ENCODE peak calls at places on chromosomes 16 and 17, in eight cellular contexts. L, D, C, B, N, S, U and F are unnamed samples.

GRCh38 chr16:31678649-31679325 is 151.1 kb downstream of the AHSP start:
- DNase-seq in N (no peak), B (no peak), C (no peak), U (no peak), S (no peak), D (no peak), L (no peak), F (no peak)

GRCh38 chr17:81808778-81809555 is 5.0 kb downstream of the GCGR start:
- DNase-seq in L (no peak), C (peak; percentile 77), D (no peak), S (no peak), B (no peak), U (no peak), N (no peak), F (no peak)

GRCh38 chr16:87829123-87829980 is 40.0 kb downstream of the SLC7A5 start:
- DNase-seq in B (no peak), U (no peak), S (no peak), D (no peak), N (no peak), C (peak; percentile 30), L (no peak), F (no peak)

GRCh38 chr16:46757339-46758050 is 9.4 kb upstream of the MYLK3 start:
- DNase-seq in B (peak; percentile 32), C (peak; percentile 66), U (no peak), N (no peak), S (peak; percentile 26), L (no peak), D (peak; percentile 57), F (peak; percentile 69)

GRCh38 chr17:43880420-43880991 is 26.8 kb downstream of the MPP2 start:
- DNase-seq in S (peak; percentile 73), D (peak; percentile 72), B (peak; percentile 71), C (no peak), U (peak; percentile 69), N (no peak), L (peak; percentile 66), F (peak; percentile 73)

GRCh38 chr17:80468781-80469533 is 7.5 kb downstream of the NPTX1 start:
- DNase-seq in B (no peak), L (no peak), U (no peak), N (no peak), C (peak; percentile 44), S (no peak), D (no peak), F (no peak)

GRCh38 chr16:22898874-22899348 is 84.9 kb downstream of the HS3ST2 start:
- DNase-seq in L (peak; percentile 78), N (peak; percentile 63), U (no peak), C (no peak), B (peak; percentile 80), S (peak; percentile 96), D (peak; percentile 31), F (peak; percentile 83)

GRCh38 chr17:8124350-8125195 is 667 bp upstream of the HES7 start:
- DNase-seq in S (no peak), C (no peak), D (peak; percentile 26), L (no peak), U (no peak), N (no peak), B (no peak), F (no peak)

GRCh38 chr17:28545141-28545503 is 7.3 kb downstream of the UNC119 start:
- DNase-seq in B (no peak), L (no peak), C (no peak), D (no peak), N (no peak), S (no peak), U (no peak), F (peak; percentile 17)

GRCh38 chr17:28548417-28549130 is 3.9 kb downstream of the UNC119 start:
- DNase-seq in D (no peak), N (no peak), C (no peak), S (no peak), B (no peak), U (no peak), L (no peak), F (peak; percentile 52)

GRCh38 chr17:28545787-28546415 is 6.5 kb downstream of the UNC119 start:
- DNase-seq in D (no peak), S (no peak), B (no peak), C (no peak), U (no peak), N (no peak), L (no peak), F (peak; percentile 61)

GRCh38 chr17:28547623-28548416 is 4.6 kb downstream of the UNC119 start:
- DNase-seq in D (peak; percentile 58), B (peak; percentile 83), S (peak; percentile 94), U (peak; percentile 79), N (peak; percentile 80), C (peak; percentile 59), L (peak; percentile 87), F (peak; percentile 92)

DNA sequence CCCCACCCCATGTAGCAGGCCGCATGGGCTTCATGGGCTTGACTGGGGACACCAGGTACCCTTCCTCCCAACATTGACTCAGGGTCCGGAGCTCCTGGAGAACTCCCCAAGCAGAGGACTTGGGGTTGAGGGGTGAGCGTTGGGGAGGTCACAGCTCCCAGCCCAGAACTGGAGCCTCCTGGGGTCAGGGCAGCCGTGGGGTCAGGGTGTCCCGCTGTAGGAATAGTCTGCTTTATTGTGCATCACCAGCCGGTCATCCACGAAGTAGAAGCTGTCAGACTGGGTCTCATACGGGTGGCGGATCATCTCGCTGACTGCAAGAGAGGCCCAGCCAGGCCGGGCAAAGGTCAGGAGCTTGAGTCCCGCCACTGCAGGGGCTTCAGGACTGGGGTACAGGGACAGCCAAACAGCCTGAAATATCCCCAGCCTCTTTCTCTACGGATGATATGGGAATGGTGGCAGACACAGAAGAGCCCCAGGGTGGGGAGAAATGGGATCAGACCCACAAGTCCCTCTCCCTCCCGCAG is 5.3 kb downstream of the UNC119 start:
- DNase-seq in L (no peak), U (no peak), D (no peak), S (no peak), C (no peak), N (no peak), B (no peak), F (peak; percentile 81)
- TF ChIP-seq POLR2AphosphoS5 in L (no peak), U (no peak), D (no peak), S (no peak), C (no peak), N (no peak), B (no peak), F (no peak)

GRCh38 chr17:14739656-14740431 is 439.0 kb downstream of the HS3ST3B1 start:
- DNase-seq in D (no peak), U (no peak), N (no peak), L (no peak), C (no peak), B (no peak), S (no peak), F (no peak)

GRCh38 chr17:14738652-14738988 is 437.7 kb downstream of the HS3ST3B1 start:
- DNase-seq in B (no peak), D (no peak), N (no peak), U (no peak), L (no peak), S (no peak), C (no peak), F (no peak)

GRCh38 chr17:14744716-14745115 is 443.8 kb downstream of the HS3ST3B1 start:
- DNase-seq in N (no peak), L (no peak), U (no peak), C (no peak), D (no peak), S (no peak), B (no peak), F (no peak)

GRCh38 chr17:14737984-14738651 is 437.2 kb downstream of the HS3ST3B1 start:
- DNase-seq in L (peak; percentile 49), U (no peak), N (peak; percentile 72), B (peak; percentile 36), S (peak; percentile 49), C (peak; percentile 75), D (peak; percentile 9), F (peak; percentile 86)

DNA sequence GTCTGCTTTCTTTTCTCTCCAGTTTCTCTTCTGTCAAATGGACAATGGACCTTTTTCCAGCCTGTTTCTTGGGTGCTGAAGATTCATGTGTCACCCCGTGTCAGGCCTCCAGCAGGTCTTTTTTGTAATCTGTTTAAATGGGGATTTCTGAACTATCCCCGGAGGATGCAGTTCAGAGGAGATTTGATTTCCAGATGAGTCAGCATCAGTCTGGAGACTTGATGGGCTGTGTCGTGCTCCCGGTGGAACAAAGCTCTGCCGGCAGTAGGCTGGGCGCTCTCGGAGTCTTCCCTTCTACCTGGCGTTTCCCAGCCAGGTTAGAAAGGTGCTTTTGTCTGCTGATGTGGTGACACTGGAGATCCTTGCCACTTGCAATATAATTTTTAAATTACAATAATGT is 440.6 kb downstream of the HS3ST3B1 start:
- DNase-seq in C (no peak), B (no peak), L (no peak), N (no peak), U (no peak), S (no peak), D (no peak), F (no peak)
- TF ChIP-seq POLR2AphosphoS5 in C (no peak), B (no peak), L (no peak), N (no peak), U (no peak), S (no peak), D (no peak), F (no peak)

GRCh38 chr16:1992475-1993292 is 2.9 kb downstream of the SYNGR3 start:
- DNase-seq in U (no peak), N (no peak), C (peak; percentile 92), S (peak; percentile 85), D (peak; percentile 68), B (no peak), L (no peak), F (no peak)

GRCh38 chr16:1990336-1991134 is 765 bp downstream of the SYNGR3 start:
- DNase-seq in B (peak; percentile 60), D (peak; percentile 76), U (no peak), S (peak; percentile 89), N (no peak), L (peak; percentile 77), C (peak; percentile 90), F (peak; percentile 90)

GRCh38 chr16:1991588-1992474 is 2.1 kb downstream of the SYNGR3 start:
- DNase-seq in D (peak; percentile 97), U (peak; percentile 98), N (peak; percentile 92), C (peak; percentile 99), B (peak; percentile 95), S (peak; percentile 96), L (peak; percentile 97), F (peak; percentile 98)

GRCh38 chr16:1989826-1990335 is at the start of gene SYNGR3:
- DNase-seq in N (no peak), C (peak; percentile 88), S (peak; percentile 54), B (no peak), D (peak; percentile 67), L (no peak), U (no peak), F (no peak)

GRCh38 chr16:1991135-1991551 is 1.4 kb downstream of the SYNGR3 start:
- DNase-seq in U (no peak), C (peak; percentile 75), B (peak; percentile 51), S (peak; percentile 57), D (no peak), L (peak; percentile 79), N (no peak), F (peak; percentile 90)
- TF ChIP-seq POLR2AphosphoS5 in U (no peak), C (no peak), B (no peak), S (no peak), D (no peak), L (peak; percentile 27), N (no peak), F (peak; percentile 33)

GRCh38 chr17:48545022-48545376 is at the start of gene HOXB2:
- DNase-seq in L (no peak), U (no peak), N (no peak), D (peak; percentile 74), C (no peak), S (peak; percentile 49), B (no peak), F (no peak)

GRCh38 chr17:48546187-48546923 is 1.4 kb upstream of the HOXB2 start:
- DNase-seq in D (peak; percentile 69), L (no peak), C (no peak), B (no peak), S (peak; percentile 80), U (no peak), N (no peak), F (no peak)

GRCh38 chr17:48544356-48545021 is 420 bp downstream of the HOXB2 start:
- DNase-seq in C (peak; percentile 94), U (no peak), L (peak; percentile 81), D (peak; percentile 79), S (peak; percentile 77), B (peak; percentile 62), N (peak; percentile 81), F (no peak)

GRCh38 chr17:48543854-48544355 is 1.0 kb downstream of the HOXB2 start:
- DNase-seq in U (no peak), C (peak; percentile 82), D (no peak), L (no peak), S (no peak), N (no peak), B (no peak), F (no peak)

DNA sequence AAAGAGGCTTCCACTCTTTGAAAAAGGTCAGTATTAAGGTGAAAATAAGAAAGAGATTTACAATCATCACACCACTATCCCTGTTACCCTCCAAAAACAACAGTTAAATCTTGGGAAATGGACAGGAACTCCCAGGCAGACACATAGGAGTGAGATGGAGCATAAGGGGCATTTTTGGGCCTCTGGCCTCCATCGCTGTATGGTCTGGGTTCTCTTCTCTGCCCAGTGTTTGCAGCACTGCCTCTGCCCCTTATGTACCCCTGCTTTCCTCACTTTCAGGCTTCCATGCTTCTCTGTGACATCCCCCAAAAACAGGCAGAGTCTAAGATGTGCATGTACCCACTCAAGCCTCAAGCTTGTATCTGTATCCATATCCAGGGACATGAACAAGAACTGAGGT is 630 bp upstream of the HOXB2 start:
- DNase-seq in B (no peak), S (no peak), U (no peak), C (no peak), D (peak; percentile 45), N (no peak), L (no peak), F (no peak)
- TF ChIP-seq POLR2AphosphoS5 in B (no peak), S (no peak), U (no peak), C (no peak), D (no peak), N (no peak), L (no peak), F (no peak)